ENCODE peak calls at places on chromosomes 7 and 10, in seven cellular contexts. L, N, R, C, K, Q and W are unnamed samples.

GRCh38 chr7:109879429-109879828 is 1211.5 kb upstream of the LRRN3 start:
- DNase-seq in N (no peak), C (no peak), L (no peak), R (no peak), Q (no peak), K (no peak), W (no peak)

GRCh38 chr10:132023092-132023811 is 41.5 kb upstream of the BNIP3 start:
- DNase-seq in R (peak), L (peak), C (peak), Q (peak), K (peak), N (peak), W (peak)

GRCh38 chr10:13882112-13882711 is 295.4 kb downstream of the PRPF18 start:
- DNase-seq in L (peak), N (peak), C (peak), K (no peak), R (peak), Q (no peak), W (peak)

GRCh38 chr7:98394377-98394836 is 6.5 kb downstream of the BAIAP2L1 start:
- DNase-seq in K (no peak), N (peak), L (peak), C (no peak), R (peak), Q (no peak), W (peak)

GRCh38 chr7:102860351-102860811 is 52.4 kb upstream of the LRRC17 start:
- DNase-seq in R (peak), C (no peak), N (peak), Q (no peak), L (peak), K (no peak), W (peak)

GRCh38 chr10:48542471-48543210 is 62.2 kb downstream of the ARHGAP22 start:
- DNase-seq in L (no peak), R (no peak), C (no peak), Q (no peak), N (no peak), K (no peak), W (no peak)

GRCh38 chr7:117019786-117020604 is 66.7 kb downstream of the ST7 start:
- DNase-seq in Q (peak), N (peak), K (no peak), R (peak), C (no peak), L (peak), W (peak)

GRCh38 chr10:35959103-35959740 is 317.1 kb upstream of the FZD8 start:
- DNase-seq in L (no peak), N (no peak), R (no peak), K (no peak), Q (no peak), C (no peak), W (no peak)

GRCh38 chr10:27439101-27439500 is 65.0 kb upstream of the RAB18 start:
- DNase-seq in L (no peak), N (no peak), C (no peak), R (no peak), Q (no peak), K (no peak), W (no peak)

GRCh38 chr10:43039629-43040481 is 37.0 kb upstream of the RET start:
- DNase-seq in C (no peak), K (no peak), N (peak), R (no peak), Q (no peak), L (no peak), W (no peak)

GRCh38 chr7:145350334-145350733 is 514.5 kb upstream of the TPK1 start:
- DNase-seq in R (no peak), K (no peak), N (no peak), C (no peak), L (no peak), Q (no peak), W (no peak)

GRCh38 chr7:44976040-44976745 is 2.6 kb downstream of the MYO1G start:
- DNase-seq in R (no peak), C (no peak), L (no peak), N (no peak), Q (no peak), K (no peak), W (no peak)

GRCh38 chr10:113129117-113129516 is 179.1 kb downstream of the TCF7L2 start:
- DNase-seq in N (no peak), C (no peak), Q (no peak), R (no peak), L (no peak), K (no peak), W (no peak)

GRCh38 chr7:40680657-40681056 is 545.9 kb downstream of the SUGCT start:
- DNase-seq in Q (peak), K (peak), N (peak), C (no peak), L (peak), R (no peak), W (peak)

GRCh38 chr10:35089641-35090161 is 440 bp downstream of the CUL2 start:
- DNase-seq in C (no peak), Q (no peak), L (peak), R (no peak), N (peak), K (peak), W (peak)

GRCh38 chr7:28435732-28436378 is 23.5 kb downstream of the CREB5 start:
- DNase-seq in N (no peak), K (no peak), C (no peak), Q (no peak), L (no peak), R (no peak), W (no peak)

GRCh38 chr7:77800158-77800557 is 1.6 kb downstream of the PHTF2 start:
- DNase-seq in C (no peak), N (no peak), Q (no peak), L (peak), K (no peak), R (no peak), W (no peak)
- H3K4me3 ChIP-seq in C (no peak), N (no peak), Q (peak), L (peak), K (no peak), R (peak), W (peak)

GRCh38 chr10:6163364-6164270 is 39.1 kb upstream of the PFKFB3 start:
- DNase-seq in L (peak), C (no peak), R (no peak), K (peak), N (peak), Q (peak), W (peak)
- H3K4me3 ChIP-seq in L (peak), C (peak), R (peak), K (peak), N (peak), Q (peak), W (peak)

DNA sequence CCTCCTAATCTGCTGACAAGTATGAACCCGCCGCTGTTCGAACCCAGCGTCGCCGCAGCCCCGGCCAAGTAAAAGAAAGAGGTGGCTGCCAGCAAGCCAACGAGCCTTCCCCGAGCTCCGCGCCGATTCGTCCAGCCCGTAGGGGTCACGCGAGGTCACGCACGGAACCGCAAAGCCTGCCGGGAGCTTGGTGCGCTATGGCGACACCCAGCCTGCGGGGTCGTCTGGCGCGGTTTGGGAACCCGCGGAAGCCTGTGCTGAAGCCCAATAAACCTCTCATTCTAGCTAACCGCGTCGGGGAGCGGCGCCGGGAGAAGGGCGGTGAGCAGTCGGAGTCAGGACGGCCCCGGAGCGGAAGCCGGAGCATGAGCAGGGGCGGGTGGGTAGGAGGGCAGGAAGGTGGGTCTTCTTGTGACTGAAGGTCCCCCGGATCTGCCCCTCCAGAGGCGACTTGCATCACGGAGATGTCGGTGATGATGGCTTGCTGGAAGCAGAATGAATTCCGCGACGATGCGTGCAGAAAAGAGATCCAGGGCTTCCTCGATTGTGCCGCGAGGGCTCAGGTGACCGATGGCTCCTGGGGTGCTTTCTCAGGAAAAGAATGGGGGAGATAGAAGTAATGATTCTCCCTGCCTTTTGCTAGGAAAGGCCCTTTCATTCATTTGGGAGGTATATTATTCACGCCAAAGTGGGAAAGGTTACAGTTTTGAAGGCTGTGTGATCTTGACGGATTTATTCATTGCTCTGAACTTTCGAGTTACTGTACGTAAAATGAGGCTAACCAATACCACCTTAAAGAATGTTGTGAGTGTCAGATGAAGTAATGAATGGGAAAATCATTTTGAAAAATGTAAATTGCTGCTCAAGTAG is at the start of gene CHCHD1:
- DNase-seq in N (peak), R (peak), Q (peak), L (peak), C (peak), K (peak), W (peak)
- H3K4me3 ChIP-seq in N (peak), R (peak), Q (peak), L (peak), C (peak), K (peak), W (peak)

DNA sequence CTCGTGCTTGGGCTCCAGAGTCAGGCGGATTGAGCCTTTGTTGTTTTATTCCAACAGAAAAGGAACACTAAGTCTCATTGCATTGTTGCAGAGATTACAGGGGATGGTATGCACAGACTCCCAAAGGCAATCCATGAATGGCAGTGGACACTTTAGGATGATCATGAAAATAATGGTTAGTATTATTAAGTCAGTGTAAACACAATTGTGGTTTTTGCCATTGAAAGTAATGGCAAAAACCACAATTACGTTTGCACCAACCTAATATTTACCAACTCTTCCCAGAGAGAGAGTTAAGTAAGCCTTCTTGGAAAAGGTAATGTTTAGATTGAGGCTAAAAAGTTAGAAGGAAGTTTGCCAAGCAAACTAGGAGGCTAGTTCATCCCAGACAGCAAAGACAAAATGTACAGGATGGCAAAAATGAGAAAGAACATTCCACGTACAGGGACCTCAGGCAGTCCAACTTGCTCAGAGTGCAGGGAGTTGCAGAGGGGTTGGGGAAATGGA is 72.9 kb upstream of the AMPH start:
- DNase-seq in K (no peak), Q (no peak), R (no peak), N (no peak), L (no peak), C (no peak), W (no peak)
- H3K4me3 ChIP-seq in K (no peak), Q (no peak), R (no peak), N (no peak), L (no peak), C (no peak), W (no peak)

DNA sequence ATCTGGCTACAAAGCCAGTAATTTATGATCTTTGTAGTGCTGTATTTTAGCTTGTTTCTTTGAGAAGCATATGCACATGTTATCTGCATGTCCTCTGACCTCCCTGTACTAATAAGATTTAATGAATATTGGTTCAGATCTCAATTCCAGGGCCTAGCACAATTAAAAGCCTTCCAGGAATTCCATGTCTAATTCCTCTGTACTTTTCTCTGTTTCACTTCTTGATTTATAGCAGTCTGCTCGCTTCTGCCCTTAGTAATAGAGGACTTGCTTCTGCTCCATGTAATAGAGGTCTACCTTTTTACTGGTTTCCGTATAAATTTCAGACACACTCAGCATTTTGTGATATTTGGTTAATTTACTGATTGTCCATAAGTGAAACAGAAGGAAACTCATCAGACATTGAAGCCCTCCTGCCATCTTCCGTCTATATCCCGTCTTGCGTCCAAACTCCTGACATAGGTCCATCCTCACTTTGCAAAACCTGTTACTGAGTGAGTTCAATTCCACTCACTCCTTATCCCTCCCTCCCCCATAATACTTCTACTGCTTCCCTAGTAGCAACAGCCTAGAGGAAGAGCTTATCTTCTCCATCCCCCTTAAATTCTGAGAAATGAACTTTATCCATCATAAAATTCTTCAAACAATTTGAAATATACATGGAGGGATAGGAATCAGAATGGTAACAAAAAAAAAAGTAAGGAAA is 27.9 kb downstream of the SEMA3C start:
- DNase-seq in C (no peak), Q (no peak), L (no peak), N (no peak), R (no peak), K (no peak), W (no peak)
- H3K4me3 ChIP-seq in C (no peak), Q (no peak), L (no peak), N (no peak), R (no peak), K (no peak), W (no peak)

GRCh38 chr10:92753865-92754264 is 64.1 kb downstream of the HHEX start:
- DNase-seq in K (no peak), N (no peak), Q (no peak), C (no peak), L (no peak), R (no peak), W (no peak)
- H3K4me3 ChIP-seq in K (no peak), N (no peak), Q (no peak), C (no peak), L (no peak), R (no peak), W (no peak)

GRCh38 chr7:92715963-92716362 is 120.4 kb downstream of the CDK6 start:
- DNase-seq in N (no peak), Q (no peak), L (no peak), C (no peak), R (no peak), K (no peak), W (no peak)

GRCh38 chr7:92720604-92721350 is 115.6 kb downstream of the CDK6 start:
- DNase-seq in R (no peak), Q (no peak), N (no peak), L (no peak), K (no peak), C (no peak), W (no peak)

GRCh38 chr7:92716825-92717580 is 119.4 kb downstream of the CDK6 start:
- DNase-seq in L (no peak), K (no peak), Q (no peak), N (no peak), R (no peak), C (no peak), W (no peak)

GRCh38 chr7:92717601-92717981 is 118.8 kb downstream of the CDK6 start:
- DNase-seq in C (no peak), N (no peak), K (no peak), R (no peak), Q (no peak), L (no peak), W (no peak)

DNA sequence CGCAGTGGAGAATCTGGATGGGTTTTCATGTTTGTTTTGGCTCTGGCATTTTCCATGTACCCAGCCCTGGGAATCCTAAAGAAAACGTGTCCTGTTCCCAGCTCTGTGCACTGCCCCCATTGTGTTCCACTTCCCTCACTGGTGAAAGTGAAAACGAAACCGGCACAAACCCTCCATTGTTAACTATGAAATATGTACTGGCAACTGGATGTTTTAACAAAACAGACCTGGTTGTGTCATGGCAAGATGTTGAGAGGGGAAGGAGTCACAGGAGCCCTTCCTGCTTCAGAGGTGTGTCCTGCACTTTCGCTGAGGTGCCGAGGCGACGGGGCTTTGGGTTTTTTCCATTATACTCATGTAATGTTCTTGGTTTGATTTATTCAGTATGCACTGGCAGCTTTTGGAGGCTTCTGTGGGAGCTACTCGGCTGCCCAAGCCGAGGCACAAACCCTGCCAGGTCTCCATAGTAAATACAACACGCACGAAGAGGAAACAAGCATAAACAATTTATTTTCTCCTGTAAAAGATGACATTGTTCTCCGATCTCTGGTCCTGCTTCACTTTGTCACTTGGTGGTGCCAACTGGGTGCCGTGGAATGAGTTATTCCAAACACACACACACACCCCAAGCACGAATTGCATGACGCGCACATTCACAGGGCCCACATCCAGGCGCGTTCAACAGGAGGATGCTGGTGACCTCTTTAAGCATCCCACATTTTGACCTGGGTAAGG is 118.2 kb downstream of the CDK6 start:
- DNase-seq in C (no peak), N (peak), R (no peak), Q (no peak), L (peak), K (peak), W (peak)
- H3K4me3 ChIP-seq in C (no peak), N (peak), R (peak), Q (no peak), L (peak), K (peak), W (peak)

DNA sequence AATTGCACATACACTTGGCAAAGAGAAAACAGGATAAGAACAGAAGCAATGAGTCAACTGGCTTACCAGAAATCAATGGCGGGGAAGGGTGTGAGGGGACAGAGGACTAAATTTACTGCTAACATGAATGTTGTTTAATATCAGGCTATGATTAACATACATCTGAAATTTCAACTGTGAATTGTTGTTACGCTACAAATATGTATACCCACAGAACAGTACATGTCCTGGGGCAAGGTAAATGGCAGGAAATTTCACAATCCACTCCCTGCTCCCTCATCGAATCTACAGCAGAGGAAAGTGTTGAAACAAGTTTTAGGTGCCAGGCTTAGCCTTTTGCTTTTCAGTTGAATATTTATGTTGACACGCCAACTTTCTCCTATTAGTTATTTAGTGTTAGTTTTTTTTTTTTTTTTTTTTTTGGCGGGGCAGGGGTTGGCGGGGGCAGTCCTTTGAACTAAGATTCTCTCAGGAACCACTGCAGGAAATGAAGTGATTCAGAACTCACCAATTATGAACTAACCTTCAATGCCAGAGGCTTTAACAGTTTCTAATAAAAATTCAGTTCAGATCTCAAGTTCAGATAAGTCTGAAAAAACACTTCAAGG is 99.0 kb downstream of the UBE2H start:
- DNase-seq in R (no peak), L (peak), Q (peak), N (peak), C (peak), K (no peak), W (no peak)
- H3K4me3 ChIP-seq in R (no peak), L (no peak), Q (peak), N (no peak), C (peak), K (no peak), W (no peak)